ENCODE peak calls at places on chromosomes 12 and 14, in five cellular contexts. One of them, this sample, is unnamed.

GRCh38 chr14:105026789-105027563 is 6.1 kb upstream of the CDCA4 start:
- DNase-seq in IMR-90: peak
- DNase-seq in HepG2: no peak
- DNase-seq in K562: peak
- DNase-seq in SK-N-SH: no peak
- DNase-seq in this sample: no peak

GRCh38 chr12:6183689-6184441 is 16.3 kb upstream of the CD9 start:
- DNase-seq in IMR-90: peak
- DNase-seq in HepG2: peak
- DNase-seq in SK-N-SH: no peak
- DNase-seq in K562: no peak
- DNase-seq in this sample: no peak

GRCh38 chr12:93325855-93326254 is 51.9 kb upstream of the NUDT4 start:
- DNase-seq in IMR-90: peak
- DNase-seq in SK-N-SH: no peak
- DNase-seq in HepG2: no peak
- DNase-seq in K562: no peak
- DNase-seq in this sample: no peak

GRCh38 chr12:93674386-93674785 is 2.8 kb upstream of the CRADD start:
- DNase-seq in IMR-90: no peak
- DNase-seq in K562: no peak
- DNase-seq in HepG2: no peak
- DNase-seq in SK-N-SH: no peak
- DNase-seq in this sample: no peak

GRCh38 chr14:74401504-74402241 is 24.3 kb downstream of the SYNDIG1L start:
- DNase-seq in SK-N-SH: peak
- DNase-seq in K562: peak
- DNase-seq in HepG2: no peak
- DNase-seq in IMR-90: no peak
- DNase-seq in this sample: peak

GRCh38 chr12:4270016-4270669 is 3.4 kb upstream of the CCND2 start:
- DNase-seq in K562: peak
- DNase-seq in SK-N-SH: no peak
- DNase-seq in IMR-90: no peak
- DNase-seq in HepG2: no peak
- DNase-seq in this sample: no peak

GRCh38 chr12:48349471-48349870 is 1.2 kb downstream of the ZNF641 start:
- DNase-seq in IMR-90: no peak
- DNase-seq in HepG2: no peak
- DNase-seq in K562: no peak
- DNase-seq in SK-N-SH: no peak
- DNase-seq in this sample: no peak

GRCh38 chr12:93174048-93174447 is 203.7 kb upstream of the NUDT4 start:
- DNase-seq in IMR-90: peak
- DNase-seq in K562: no peak
- DNase-seq in HepG2: no peak
- DNase-seq in SK-N-SH: peak
- DNase-seq in this sample: no peak

GRCh38 chr12:92224685-92225331 is 79.2 kb upstream of the BTG1 start:
- DNase-seq in K562: peak
- DNase-seq in SK-N-SH: peak
- DNase-seq in HepG2: no peak
- DNase-seq in IMR-90: peak
- DNase-seq in this sample: no peak

GRCh38 chr12:66035289-66035961 is 95.1 kb downstream of the LLPH start:
- DNase-seq in HepG2: peak
- DNase-seq in K562: peak
- DNase-seq in SK-N-SH: no peak
- DNase-seq in IMR-90: peak
- DNase-seq in this sample: no peak

GRCh38 chr12:54210400-54210790 is 21.6 kb upstream of the SMUG1 start:
- DNase-seq in HepG2: no peak
- DNase-seq in SK-N-SH: no peak
- DNase-seq in K562: no peak
- DNase-seq in IMR-90: no peak
- DNase-seq in this sample: no peak

GRCh38 chr12:46177020-46177419 is 91.8 kb downstream of the SLC38A1 start:
- DNase-seq in SK-N-SH: no peak
- DNase-seq in IMR-90: no peak
- DNase-seq in K562: no peak
- DNase-seq in HepG2: no peak
- DNase-seq in this sample: peak

GRCh38 chr14:65287264-65288131 is 125.0 kb upstream of the FUT8 start:
- DNase-seq in SK-N-SH: no peak
- DNase-seq in K562: no peak
- DNase-seq in HepG2: no peak
- DNase-seq in IMR-90: no peak
- DNase-seq in this sample: no peak

GRCh38 chr12:62005615-62006014 is 254.6 kb upstream of the USP15 start:
- DNase-seq in K562: no peak
- DNase-seq in HepG2: no peak
- DNase-seq in IMR-90: no peak
- DNase-seq in SK-N-SH: no peak
- DNase-seq in this sample: no peak

GRCh38 chr12:108594-108993 is 42.0 kb downstream of the IQSEC3 start:
- DNase-seq in IMR-90: no peak
- DNase-seq in HepG2: no peak
- DNase-seq in K562: no peak
- DNase-seq in SK-N-SH: peak
- DNase-seq in this sample: no peak

GRCh38 chr12:67377021-67377420 is 107.9 kb downstream of the CAND1 start:
- DNase-seq in SK-N-SH: no peak
- DNase-seq in K562: no peak
- DNase-seq in IMR-90: no peak
- DNase-seq in HepG2: no peak
- DNase-seq in this sample: no peak

GRCh38 chr12:132210223-132211055 is 66.2 kb downstream of the NOC4L start:
- DNase-seq in SK-N-SH: no peak
- DNase-seq in HepG2: no peak
- DNase-seq in K562: no peak
- DNase-seq in IMR-90: no peak
- DNase-seq in this sample: no peak
- TF ChIP-seq MXI1 in SK-N-SH: no peak
- TF ChIP-seq MXI1 in HepG2: no peak
- TF ChIP-seq MXI1 in K562: no peak
- TF ChIP-seq MXI1 in IMR-90: no peak
- TF ChIP-seq MXI1 in this sample: no peak

DNA sequence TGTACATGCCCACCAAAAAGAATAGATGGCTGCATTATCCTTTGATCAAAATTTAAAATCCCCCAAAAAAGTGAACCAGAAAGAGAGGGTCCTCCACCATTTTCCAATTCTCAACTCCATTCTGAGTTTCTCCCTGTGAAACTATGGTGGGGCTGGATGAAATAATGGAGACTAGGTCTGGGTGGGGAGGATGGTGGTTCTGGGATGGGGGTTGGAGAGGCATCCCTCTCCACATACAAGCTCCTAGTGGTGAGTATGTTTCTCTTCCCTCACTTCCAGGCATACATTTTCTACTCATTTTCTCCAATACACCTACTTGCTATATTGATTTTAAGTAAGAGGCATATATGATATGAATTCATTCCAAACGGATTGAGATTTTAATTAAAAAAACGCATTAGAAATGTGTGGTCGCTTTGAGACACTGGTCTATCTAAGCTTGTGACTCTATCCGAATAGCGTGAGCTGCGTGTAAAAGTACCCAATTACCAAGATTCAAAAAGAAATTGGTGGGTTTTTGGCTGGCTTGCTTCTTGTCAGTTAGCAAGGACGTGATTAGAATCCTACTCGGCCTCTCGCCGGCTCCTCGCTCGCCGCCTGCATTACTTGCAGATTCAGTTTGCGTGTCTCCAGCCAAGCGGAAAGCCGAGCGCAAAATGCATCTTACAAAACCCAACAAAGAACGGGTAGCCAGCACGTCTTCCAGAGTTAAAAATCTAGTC is 3.5 kb downstream of the ASCL1 start:
- DNase-seq in SK-N-SH: no peak
- DNase-seq in HepG2: no peak
- DNase-seq in K562: no peak
- DNase-seq in IMR-90: no peak
- DNase-seq in this sample: no peak
- TF ChIP-seq MXI1 in SK-N-SH: no peak
- TF ChIP-seq MXI1 in HepG2: no peak
- TF ChIP-seq MXI1 in K562: no peak
- TF ChIP-seq MXI1 in IMR-90: no peak
- TF ChIP-seq MXI1 in this sample: no peak

DNA sequence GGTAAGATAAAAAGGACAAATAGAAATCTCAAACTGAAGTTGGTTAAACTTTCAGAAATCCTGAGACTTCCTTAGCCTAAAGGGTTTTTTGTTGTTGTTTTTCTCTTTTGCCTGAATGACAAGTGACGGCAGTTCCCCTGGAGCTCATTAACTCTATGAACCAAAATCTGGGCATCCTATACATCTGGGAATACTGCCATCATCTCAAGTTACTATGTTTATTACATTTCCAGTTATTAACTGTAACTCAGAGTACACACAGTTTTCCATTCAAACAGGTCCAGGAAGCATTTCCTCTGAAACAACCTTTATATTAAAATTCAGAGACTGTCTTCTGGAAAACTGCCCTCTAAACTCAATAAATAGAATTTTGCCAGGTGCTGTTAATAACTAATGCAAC is 55.6 kb upstream of the CDKL1 start:
- DNase-seq in HepG2: no peak
- DNase-seq in K562: no peak
- DNase-seq in IMR-90: peak
- DNase-seq in SK-N-SH: no peak
- DNase-seq in this sample: no peak
- TF ChIP-seq MXI1 in HepG2: no peak
- TF ChIP-seq MXI1 in K562: no peak
- TF ChIP-seq MXI1 in IMR-90: no peak
- TF ChIP-seq MXI1 in SK-N-SH: no peak
- TF ChIP-seq MXI1 in this sample: no peak

GRCh38 chr12:58537278-58537677 is 383.0 kb downstream of the LRIG3 start:
- DNase-seq in SK-N-SH: no peak
- DNase-seq in HepG2: peak
- DNase-seq in K562: no peak
- DNase-seq in IMR-90: peak
- DNase-seq in this sample: no peak

GRCh38 chr12:58544281-58544680 is 376.0 kb downstream of the LRIG3 start:
- DNase-seq in IMR-90: no peak
- DNase-seq in SK-N-SH: no peak
- DNase-seq in K562: no peak
- DNase-seq in HepG2: no peak
- DNase-seq in this sample: no peak

GRCh38 chr12:58540480-58541299 is 379.6 kb downstream of the LRIG3 start:
- DNase-seq in K562: no peak
- DNase-seq in SK-N-SH: peak
- DNase-seq in IMR-90: peak
- DNase-seq in HepG2: peak
- DNase-seq in this sample: peak

GRCh38 chr12:58539295-58539694 is 381.0 kb downstream of the LRIG3 start:
- DNase-seq in SK-N-SH: no peak
- DNase-seq in K562: no peak
- DNase-seq in IMR-90: no peak
- DNase-seq in HepG2: no peak
- DNase-seq in this sample: no peak

GRCh38 chr12:58541300-58541690 is 379.0 kb downstream of the LRIG3 start:
- DNase-seq in HepG2: no peak
- DNase-seq in SK-N-SH: no peak
- DNase-seq in IMR-90: peak
- DNase-seq in K562: no peak
- DNase-seq in this sample: no peak
- TF ChIP-seq MXI1 in HepG2: no peak
- TF ChIP-seq MXI1 in SK-N-SH: no peak
- TF ChIP-seq MXI1 in IMR-90: no peak
- TF ChIP-seq MXI1 in K562: no peak
- TF ChIP-seq MXI1 in this sample: no peak

GRCh38 chr12:26563555-26563954 is 269.4 kb downstream of the ITPR2 start:
- DNase-seq in K562: no peak
- DNase-seq in SK-N-SH: no peak
- DNase-seq in HepG2: no peak
- DNase-seq in IMR-90: no peak
- DNase-seq in this sample: no peak

GRCh38 chr12:26564391-26564790 is 268.6 kb downstream of the ITPR2 start:
- DNase-seq in K562: no peak
- DNase-seq in HepG2: no peak
- DNase-seq in SK-N-SH: no peak
- DNase-seq in IMR-90: peak
- DNase-seq in this sample: no peak

GRCh38 chr12:26567126-26567525 is 265.9 kb downstream of the ITPR2 start:
- DNase-seq in HepG2: no peak
- DNase-seq in IMR-90: no peak
- DNase-seq in SK-N-SH: no peak
- DNase-seq in K562: no peak
- DNase-seq in this sample: no peak

GRCh38 chr12:26566186-26566585 is 266.8 kb downstream of the ITPR2 start:
- DNase-seq in HepG2: no peak
- DNase-seq in SK-N-SH: no peak
- DNase-seq in K562: no peak
- DNase-seq in IMR-90: no peak
- DNase-seq in this sample: no peak

DNA sequence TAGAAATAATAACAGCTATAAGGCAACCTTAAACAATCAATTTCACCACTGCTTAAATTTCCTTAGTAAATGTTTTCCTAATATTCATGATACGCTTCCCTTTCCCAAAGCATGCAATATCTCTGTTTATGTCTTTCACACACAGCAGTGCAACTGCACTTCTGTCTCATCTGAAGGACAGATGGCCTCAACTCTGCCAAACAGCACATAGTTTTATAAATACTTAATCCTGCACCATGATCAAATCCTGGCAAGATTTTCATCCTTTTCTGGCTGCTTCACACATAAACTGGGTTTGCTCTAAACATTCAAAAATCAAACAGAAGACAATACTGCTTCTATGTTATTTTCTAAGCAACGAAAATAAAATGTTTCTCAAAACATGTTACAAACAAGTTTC is 266.3 kb downstream of the ITPR2 start:
- DNase-seq in HepG2: no peak
- DNase-seq in SK-N-SH: no peak
- DNase-seq in IMR-90: peak
- DNase-seq in K562: no peak
- DNase-seq in this sample: no peak
- TF ChIP-seq MXI1 in HepG2: no peak
- TF ChIP-seq MXI1 in SK-N-SH: no peak
- TF ChIP-seq MXI1 in IMR-90: no peak
- TF ChIP-seq MXI1 in K562: no peak
- TF ChIP-seq MXI1 in this sample: no peak